ENCODE peak calls at places on chromosomes 3 and 15, in nine cellular contexts. N is heart left ventricle, I is transverse colon, B is right lobe of liver, O is Peyer's patch, M is adrenal gland, F is stomach, P is upper lobe of left lung, U is tibial nerve. D is an unnamed sample. For H3K27me3, the result is how much of the 10 kb centered on the place peaks cover.

GRCh38 chr3:111610612-111611054 is 15.5 kb upstream of the ZBED2 start:
- DNase-seq in N (no peak), I (no peak), B (no peak), O (no peak), M (no peak), F (no peak), P (no peak), U (no peak), D (no peak)

GRCh38 chr3:161674402-161674801 is 177.8 kb downstream of the OTOL1 start:
- DNase-seq in N (no peak), I (no peak), B (no peak), O (no peak), M (no peak), F (no peak), P (no peak), U (no peak), D (no peak)

GRCh38 chr15:66165856-66166255 is 87.7 kb downstream of the MEGF11 start:
- DNase-seq in N (no peak), I (no peak), B (no peak), O (no peak), M (no peak), F (no peak), P (no peak), U (no peak), D (no peak)

GRCh38 chr15:50219820-50220219 is 37.8 kb downstream of the SLC27A2 start:
- DNase-seq in N (no peak), I (no peak), B (no peak), O (no peak), M (no peak), F (no peak), P (no peak), U (no peak), D (no peak)

GRCh38 chr3:69149586-69149985 is 27.2 kb upstream of the LMOD3 start:
- DNase-seq in N (no peak), I (no peak), B (no peak), O (no peak), M (no peak), F (no peak), P (no peak), U (no peak), D (no peak)

GRCh38 chr3:143207338-143207961 is 87.9 kb downstream of the CHST2 start:
- DNase-seq in N (no peak), I (no peak), B (no peak), O (no peak), M (no peak), F (no peak), P (no peak), U (no peak), D (no peak)

GRCh38 chr3:13064469-13064868 is 8.8 kb downstream of the IQSEC1 start:
- DNase-seq in N (no peak), I (no peak), B (no peak), O (no peak), M (no peak), F (no peak), P (no peak), U (no peak), D (no peak)

GRCh38 chr15:63056843-63057242 is 14.3 kb downstream of the TPM1 start:
- DNase-seq in N (peak), I (peak), B (no peak), O (peak), M (no peak), F (peak), P (no peak), U (no peak), D (peak)

DNA sequence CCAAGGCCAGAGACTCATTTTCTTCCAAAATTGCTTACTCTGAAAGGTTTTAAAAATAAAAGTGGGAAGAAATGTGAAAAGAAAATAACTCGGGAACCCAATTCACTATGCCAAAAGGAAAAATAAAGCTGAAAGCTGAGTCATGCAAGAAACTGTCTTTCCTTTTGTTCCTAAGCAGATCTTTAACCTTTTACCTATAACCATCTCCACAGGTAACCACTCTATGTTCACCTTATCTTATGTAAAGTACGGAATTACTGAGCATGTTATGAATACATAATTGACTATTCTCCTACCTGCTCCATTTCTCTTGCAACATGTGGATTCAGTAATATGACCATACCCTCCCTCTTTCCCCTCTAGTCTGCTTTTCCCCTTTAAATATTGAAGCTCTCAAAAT is 62.0 kb downstream of the MINDY4B start:
- DNase-seq in N (no peak), I (no peak), B (no peak), O (no peak), M (no peak), F (no peak), P (no peak), U (no peak), D (no peak)
- H3K27me3 ChIP-seq in N (under half), I (under half), B (under half), O (under half), M (under half), F (under half), P (under half), U (under half), D (under half)

DNA sequence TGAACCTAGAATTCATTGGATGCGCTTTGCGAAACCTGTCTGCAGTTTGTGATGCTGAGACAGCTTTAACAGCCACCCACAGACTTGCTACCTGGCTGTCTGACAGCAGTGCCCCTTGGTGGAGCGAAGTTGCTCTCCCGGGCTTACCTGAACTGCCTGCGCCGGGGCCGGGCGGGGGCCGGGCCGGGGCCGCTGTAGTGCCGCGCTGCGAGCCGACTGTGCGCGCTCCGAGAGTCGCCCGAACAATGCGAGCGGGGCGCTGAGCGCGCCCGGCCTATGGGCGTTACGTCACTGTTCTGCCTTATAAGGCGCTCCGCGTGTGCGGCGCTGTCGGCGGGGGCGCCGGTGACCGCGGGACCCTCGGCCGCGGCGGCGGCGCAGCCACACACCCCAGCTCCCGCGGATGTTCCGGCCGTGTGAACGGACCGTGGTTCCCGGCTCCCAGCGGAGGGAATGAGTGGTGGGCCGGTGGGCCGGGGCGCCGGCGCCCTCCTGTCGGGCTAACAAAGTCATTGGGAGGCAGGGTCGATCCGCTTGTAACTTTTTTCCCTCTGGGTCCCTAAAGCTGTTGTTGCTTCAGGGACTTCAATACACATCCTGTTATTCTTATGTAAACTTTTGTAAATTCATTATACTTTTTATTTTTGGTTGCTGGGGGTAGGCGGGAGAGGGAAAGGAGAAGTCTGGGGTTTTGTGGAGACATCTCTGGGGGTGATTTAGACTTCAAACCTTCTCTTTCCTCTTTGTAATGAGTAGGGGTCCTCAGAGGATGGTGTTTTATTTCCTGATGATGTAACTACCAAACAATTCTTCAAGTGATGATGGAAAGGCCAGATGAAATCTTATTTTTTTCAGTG is 58.5 kb downstream of the CMSS1 start:
- DNase-seq in N (peak), I (peak), B (peak), O (peak), M (peak), F (peak), P (peak), U (peak), D (peak)
- TF ChIP-seq POLR2A in N (peak), I (peak), B (peak), O (peak), M (peak), F (no peak), P (peak), U (peak), D (peak)

GRCh38 chr3:160257606-160258005 is 32.4 kb downstream of the C3orf80 start:
- DNase-seq in N (no peak), I (no peak), B (no peak), O (no peak), M (no peak), F (no peak), P (no peak), U (no peak), D (no peak)
- H3K27me3 ChIP-seq in N (under half), I (under half), B (under half), O (under half), M (under half), F (under half), P (under half), U (under half), D (under half)

DNA sequence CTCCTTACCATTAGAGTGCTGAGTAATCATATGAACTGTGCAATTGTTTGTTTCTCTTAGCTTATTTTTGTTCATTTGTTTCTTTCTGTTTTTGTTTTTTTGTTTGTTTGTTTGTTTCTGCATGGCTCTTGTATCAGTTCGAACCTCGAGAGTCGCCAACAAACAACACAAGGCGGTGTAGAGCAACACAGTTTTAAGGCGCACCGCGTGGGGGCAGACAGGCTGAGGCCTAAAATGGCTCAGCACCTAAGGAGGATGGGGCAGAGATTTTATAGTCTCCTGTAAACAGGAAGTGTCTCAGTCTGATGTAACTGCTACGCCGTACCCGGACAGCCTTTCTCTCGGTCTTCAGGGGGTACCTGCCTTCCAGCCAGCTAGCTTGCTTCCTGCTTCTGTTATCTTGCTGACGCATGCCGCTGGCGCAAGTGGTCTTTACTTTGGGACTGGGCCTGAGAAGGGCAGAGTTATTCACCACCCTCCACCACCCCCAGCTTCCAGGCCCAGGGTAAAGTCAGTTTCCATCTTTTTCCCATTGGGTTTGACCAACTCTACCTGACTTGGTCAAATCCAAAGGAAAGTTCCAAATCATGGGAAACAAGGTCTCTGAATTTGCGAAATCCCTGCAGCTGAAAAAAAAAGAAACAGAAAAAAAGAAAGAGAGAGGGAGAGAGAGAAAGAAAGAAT is 25.8 kb upstream of the MFGE8 start:
- DNase-seq in N (no peak), I (no peak), B (no peak), O (no peak), M (no peak), F (no peak), P (no peak), U (no peak), D (no peak)
- TF ChIP-seq POLR2A in N (no peak), I (no peak), B (no peak), O (no peak), M (no peak), F (no peak), P (no peak), U (no peak), D (no peak)

D was measured in sigmoid colon.